ENCODE peak calls at places on chromosomes 7 and 10, in eight cellular contexts. I is hippocampal formation; Q is neural progenitor cell; H is left ventricle myocardium superior; W is activated T-cell treated with anti-CD3 and anti-CD28 coated beads, Interleukin-2, amount 50 U/mL, for 4 hours; P is activated CD4-positive, alpha-beta T cell treated with anti-CD3 and anti-CD28 coated beads, Interleukin-2, amount 50 U/mL, for 1 hour; Z is HS-5; Y is stimulated activated CD8-positive, alpha-beta memory T cell treated with anti-CD3 and anti-CD28 coated beads, Interleukin-15, amount 100 ng/mL, for 4 hours. D is an unnamed sample.

GRCh38 chr7:159143780-159144755 is 599 bp downstream of the VIPR2 start:
- DNase-seq in I (no peak), Q (peak), H (peak), W (no peak), P (no peak), Z (no peak), Y (no peak), D (no peak)

GRCh38 chr7:47634273-47634672 is 52.4 kb upstream of the TNS3 start:
- DNase-seq in I (no peak), Q (no peak), H (no peak), W (no peak), P (no peak), Z (no peak), Y (no peak), D (no peak)

GRCh38 chr10:127320176-127320575 is 123.8 kb upstream of the INSYN2A start:
- DNase-seq in I (no peak), Q (no peak), H (no peak), W (no peak), P (no peak), Z (no peak), Y (no peak), D (no peak)

GRCh38 chr10:101330236-101331225 is 23.4 kb upstream of the BTRC start:
- DNase-seq in I (no peak), Q (no peak), H (no peak), W (no peak), P (no peak), Z (no peak), Y (no peak), D (peak)

GRCh38 chr7:1979591-1980560 is 252.9 kb downstream of the MAD1L1 start:
- DNase-seq in I (no peak), Q (no peak), H (peak), W (no peak), P (no peak), Z (no peak), Y (no peak), D (peak)

GRCh38 chr10:22927661-22928403 is at the start of gene ARMC3:
- DNase-seq in I (peak), Q (peak), H (peak), W (peak), P (peak), Z (no peak), Y (peak), D (no peak)

GRCh38 chr10:70540089-70540788 is 61.7 kb downstream of the PALD1 start:
- DNase-seq in I (no peak), Q (peak), H (peak), W (peak), P (peak), Z (no peak), Y (no peak), D (no peak)

GRCh38 chr10:29279779-29280535 is 8.9 kb upstream of the LYZL1 start:
- DNase-seq in I (no peak), Q (no peak), H (no peak), W (no peak), P (no peak), Z (no peak), Y (no peak), D (no peak)

GRCh38 chr7:41029072-41029492 is 673.8 kb downstream of the INHBA start:
- DNase-seq in I (no peak), Q (no peak), H (no peak), W (no peak), P (no peak), Z (peak), Y (no peak), D (peak)

GRCh38 chr7:112414855-112415490 is 35.3 kb upstream of the IFRD1 start:
- DNase-seq in I (no peak), Q (peak), H (no peak), W (no peak), P (no peak), Z (no peak), Y (no peak), D (no peak)

GRCh38 chr10:23715363-23715762 is 276.5 kb downstream of the OTUD1 start:
- DNase-seq in I (no peak), Q (no peak), H (no peak), W (no peak), P (no peak), Z (no peak), Y (no peak), D (no peak)

GRCh38 chr7:116030626-116031276 is at the start of gene TFEC:
- DNase-seq in I (no peak), Q (no peak), H (no peak), W (no peak), P (no peak), Z (no peak), Y (no peak), D (no peak)

GRCh38 chr10:113132651-113133088 is 182.6 kb downstream of the TCF7L2 start:
- DNase-seq in I (no peak), Q (peak), H (no peak), W (no peak), P (no peak), Z (no peak), Y (no peak), D (no peak)

GRCh38 chr7:23449941-23450340 is 20.4 kb downstream of the IGF2BP3 start:
- DNase-seq in I (no peak), Q (no peak), H (no peak), W (no peak), P (no peak), Z (no peak), Y (no peak), D (no peak)

GRCh38 chr7:1336509-1336908 is 103.8 kb downstream of the UNCX start:
- DNase-seq in I (no peak), Q (no peak), H (no peak), W (no peak), P (no peak), Z (no peak), Y (no peak), D (no peak)

D was measured in keratinocyte.